ENCODE peak calls at places on chromosome 21, in eight cellular contexts. One of them, this sample, is unnamed.

GRCh38 chr21:29403922-29404538 is 105.3 kb downstream of the BACH1 start:
- DNase-seq in stomach: no peak
- DNase-seq in IMR-90: no peak
- DNase-seq in A549: peak
- DNase-seq in GM12878: no peak
- DNase-seq in transverse colon: no peak
- DNase-seq in right lobe of liver: peak
- DNase-seq in uterus: no peak
- DNase-seq in this sample: no peak

GRCh38 chr21:39180429-39181019 is 2.7 kb downstream of the PSMG1 start:
- DNase-seq in stomach: no peak
- DNase-seq in IMR-90: no peak
- DNase-seq in A549: peak
- DNase-seq in GM12878: no peak
- DNase-seq in transverse colon: no peak
- DNase-seq in right lobe of liver: no peak
- DNase-seq in uterus: no peak
- DNase-seq in this sample: no peak

GRCh38 chr21:42495765-42496119 is 282 bp downstream of the RSPH1 start:
- DNase-seq in stomach: no peak
- DNase-seq in IMR-90: peak
- DNase-seq in A549: no peak
- DNase-seq in GM12878: no peak
- DNase-seq in transverse colon: peak
- DNase-seq in right lobe of liver: no peak
- DNase-seq in uterus: no peak
- DNase-seq in this sample: no peak

GRCh38 chr21:42225042-42225441 is 6.1 kb downstream of the ABCG1 start:
- DNase-seq in stomach: no peak
- DNase-seq in IMR-90: no peak
- DNase-seq in A549: no peak
- DNase-seq in GM12878: no peak
- DNase-seq in transverse colon: no peak
- DNase-seq in right lobe of liver: no peak
- DNase-seq in uterus: no peak
- DNase-seq in this sample: no peak

GRCh38 chr21:38203229-38203628 is 53.6 kb upstream of the KCNJ15 start:
- DNase-seq in stomach: no peak
- DNase-seq in IMR-90: no peak
- DNase-seq in A549: no peak
- DNase-seq in GM12878: no peak
- DNase-seq in transverse colon: no peak
- DNase-seq in right lobe of liver: no peak
- DNase-seq in uterus: no peak
- DNase-seq in this sample: no peak

GRCh38 chr21:15986277-15986676 is 256.5 kb downstream of the USP25 start:
- DNase-seq in stomach: no peak
- DNase-seq in IMR-90: no peak
- DNase-seq in A549: no peak
- DNase-seq in GM12878: no peak
- DNase-seq in transverse colon: no peak
- DNase-seq in right lobe of liver: no peak
- DNase-seq in uterus: no peak
- DNase-seq in this sample: no peak

GRCh38 chr21:44012474-44013379 is 618 bp downstream of the TRAPPC10 start:
- DNase-seq in stomach: peak
- DNase-seq in IMR-90: peak
- DNase-seq in A549: peak
- DNase-seq in GM12878: peak
- DNase-seq in transverse colon: peak
- DNase-seq in right lobe of liver: peak
- DNase-seq in uterus: peak
- DNase-seq in this sample: no peak

GRCh38 chr21:38244885-38245869 is 11.6 kb upstream of the KCNJ15 start:
- DNase-seq in stomach: no peak
- DNase-seq in IMR-90: peak
- DNase-seq in A549: peak
- DNase-seq in GM12878: peak
- DNase-seq in transverse colon: no peak
- DNase-seq in right lobe of liver: no peak
- DNase-seq in uterus: no peak
- DNase-seq in this sample: no peak

GRCh38 chr21:45055861-45056260 is 18.5 kb upstream of the ADARB1 start:
- DNase-seq in stomach: no peak
- DNase-seq in IMR-90: peak
- DNase-seq in A549: no peak
- DNase-seq in GM12878: no peak
- DNase-seq in transverse colon: no peak
- DNase-seq in right lobe of liver: peak
- DNase-seq in uterus: no peak
- DNase-seq in this sample: no peak

GRCh38 chr21:15121097-15121654 is 56.4 kb upstream of the NRIP1 start:
- DNase-seq in stomach: no peak
- DNase-seq in IMR-90: no peak
- DNase-seq in A549: no peak
- DNase-seq in GM12878: no peak
- DNase-seq in transverse colon: no peak
- DNase-seq in right lobe of liver: no peak
- DNase-seq in uterus: no peak
- DNase-seq in this sample: no peak

GRCh38 chr21:46116189-46116845 is 18.4 kb downstream of the COL6A2 start:
- DNase-seq in stomach: no peak
- DNase-seq in IMR-90: no peak
- DNase-seq in A549: no peak
- DNase-seq in GM12878: no peak
- DNase-seq in transverse colon: no peak
- DNase-seq in right lobe of liver: peak
- DNase-seq in uterus: peak
- DNase-seq in this sample: peak

GRCh38 chr21:44653656-44654575 is 543 bp downstream of the KRTAP12-4 start:
- DNase-seq in stomach: no peak
- DNase-seq in IMR-90: no peak
- DNase-seq in A549: no peak
- DNase-seq in GM12878: no peak
- DNase-seq in transverse colon: no peak
- DNase-seq in right lobe of liver: no peak
- DNase-seq in uterus: no peak
- DNase-seq in this sample: no peak

GRCh38 chr21:30482130-30482529 is 2.0 kb upstream of the KRTAP19-1 start:
- DNase-seq in stomach: no peak
- DNase-seq in IMR-90: no peak
- DNase-seq in A549: no peak
- DNase-seq in GM12878: no peak
- DNase-seq in transverse colon: no peak
- DNase-seq in right lobe of liver: no peak
- DNase-seq in uterus: no peak
- DNase-seq in this sample: no peak

GRCh38 chr21:14677639-14678179 is 131.6 kb upstream of the SAMSN1 start:
- DNase-seq in stomach: no peak
- DNase-seq in IMR-90: no peak
- DNase-seq in A549: no peak
- DNase-seq in GM12878: no peak
- DNase-seq in transverse colon: no peak
- DNase-seq in right lobe of liver: no peak
- DNase-seq in uterus: no peak
- DNase-seq in this sample: no peak

GRCh38 chr21:46562964-46563607 is 41.8 kb downstream of the S100B start:
- DNase-seq in stomach: no peak
- DNase-seq in IMR-90: no peak
- DNase-seq in A549: no peak
- DNase-seq in GM12878: no peak
- DNase-seq in transverse colon: no peak
- DNase-seq in right lobe of liver: no peak
- DNase-seq in uterus: no peak
- DNase-seq in this sample: no peak

GRCh38 chr21:36135391-36136094 is 664 bp downstream of the CBR3 start:
- DNase-seq in stomach: peak
- DNase-seq in IMR-90: peak
- DNase-seq in A549: peak
- DNase-seq in GM12878: no peak
- DNase-seq in transverse colon: peak
- DNase-seq in right lobe of liver: peak
- DNase-seq in uterus: peak
- DNase-seq in this sample: peak
- TF ChIP-seq POLR2A in stomach: no peak
- TF ChIP-seq POLR2A in IMR-90: no peak
- TF ChIP-seq POLR2A in A549: no peak
- TF ChIP-seq POLR2A in GM12878: no peak
- TF ChIP-seq POLR2A in transverse colon: peak
- TF ChIP-seq POLR2A in right lobe of liver: no peak
- TF ChIP-seq POLR2A in uterus: no peak
- TF ChIP-seq POLR2A in this sample: no peak

DNA sequence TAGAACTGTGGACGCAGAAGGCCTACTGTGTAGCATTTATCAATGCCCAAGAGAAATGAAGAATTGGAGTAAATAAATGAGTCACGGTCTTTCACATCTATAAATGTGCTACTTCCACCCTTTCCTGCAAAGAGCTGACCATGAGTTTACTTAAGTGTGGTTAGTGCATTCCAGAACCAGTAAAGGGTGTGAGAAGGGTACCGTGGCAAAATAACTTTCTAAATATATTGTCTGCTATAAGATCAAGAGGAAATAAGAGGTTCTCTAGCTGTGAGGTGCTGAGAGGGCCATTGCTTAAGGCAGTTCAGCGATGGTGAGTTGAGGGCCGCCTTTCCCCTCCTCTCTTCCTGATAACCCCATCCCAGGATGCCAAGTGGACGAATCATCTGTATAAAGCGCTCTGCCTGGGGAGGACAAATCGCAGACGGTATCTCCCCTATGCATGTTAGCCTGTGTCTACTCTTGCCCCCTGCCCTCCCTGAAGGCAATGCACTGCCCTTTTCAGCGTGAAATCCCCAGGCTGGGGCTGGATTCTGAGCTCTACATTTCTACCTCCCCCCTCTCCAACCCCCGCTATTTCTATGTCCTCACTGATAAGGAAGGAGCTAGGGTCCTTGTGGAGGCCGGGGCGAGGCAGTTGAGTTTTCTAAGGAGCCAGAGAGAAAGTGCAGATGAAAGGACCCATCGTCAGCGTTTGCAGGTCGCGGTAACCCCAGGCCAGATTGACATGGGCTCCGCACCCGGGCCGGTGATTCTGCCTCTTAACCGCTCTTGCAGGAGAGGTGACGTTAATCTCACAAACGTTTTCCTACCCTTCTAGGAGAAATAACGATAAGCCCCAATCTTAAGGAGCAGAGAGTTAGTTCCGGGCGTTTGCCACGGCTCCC is 1.5 kb upstream of the NCAM2 start:
- DNase-seq in stomach: no peak
- DNase-seq in IMR-90: peak
- DNase-seq in A549: no peak
- DNase-seq in GM12878: no peak
- DNase-seq in transverse colon: no peak
- DNase-seq in right lobe of liver: no peak
- DNase-seq in uterus: no peak
- DNase-seq in this sample: no peak
- H3K4me3 ChIP-seq in stomach: peak
- H3K4me3 ChIP-seq in IMR-90: no peak
- H3K4me3 ChIP-seq in A549: no peak
- H3K4me3 ChIP-seq in GM12878: no peak
- H3K4me3 ChIP-seq in transverse colon: no peak
- H3K4me3 ChIP-seq in right lobe of liver: peak
- H3K4me3 ChIP-seq in uterus: peak
- H3K4me3 ChIP-seq in this sample: peak

DNA sequence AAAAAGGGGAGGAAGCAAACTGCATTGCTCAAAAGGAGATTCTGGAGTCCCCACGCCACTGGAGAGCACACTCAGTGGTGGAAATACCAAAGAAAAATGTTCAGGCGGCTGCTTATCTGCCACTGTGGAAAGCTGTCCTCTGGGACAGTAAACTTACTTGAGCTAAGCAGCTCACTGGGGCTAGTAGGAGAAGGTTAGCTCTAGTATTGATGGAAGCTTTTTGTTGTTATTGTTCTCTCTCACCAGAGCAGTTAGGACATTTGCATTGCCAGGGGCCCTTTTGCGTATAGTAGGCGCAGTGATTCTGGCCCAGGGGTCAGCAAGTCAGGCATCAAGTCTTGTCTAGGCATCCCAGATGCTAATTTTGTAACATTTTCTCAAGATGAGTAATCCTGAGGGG is 15.6 kb downstream of the BACE2 start:
- DNase-seq in stomach: no peak
- DNase-seq in IMR-90: no peak
- DNase-seq in A549: no peak
- DNase-seq in GM12878: no peak
- DNase-seq in transverse colon: no peak
- DNase-seq in right lobe of liver: no peak
- DNase-seq in uterus: no peak
- DNase-seq in this sample: no peak
- H3K27ac ChIP-seq in stomach: no peak
- H3K27ac ChIP-seq in IMR-90: no peak
- H3K27ac ChIP-seq in A549: no peak
- H3K27ac ChIP-seq in GM12878: no peak
- H3K27ac ChIP-seq in transverse colon: no peak
- H3K27ac ChIP-seq in right lobe of liver: no peak
- H3K27ac ChIP-seq in uterus: no peak
- H3K27ac ChIP-seq in this sample: no peak

GRCh38 chr21:33559813-33560212 is 17.0 kb downstream of the SON start:
- DNase-seq in stomach: no peak
- DNase-seq in IMR-90: no peak
- DNase-seq in A549: no peak
- DNase-seq in GM12878: no peak
- DNase-seq in transverse colon: no peak
- DNase-seq in right lobe of liver: no peak
- DNase-seq in uterus: no peak
- DNase-seq in this sample: no peak

GRCh38 chr21:33562389-33562788 is 19.6 kb downstream of the SON start:
- DNase-seq in stomach: no peak
- DNase-seq in IMR-90: no peak
- DNase-seq in A549: no peak
- DNase-seq in GM12878: no peak
- DNase-seq in transverse colon: no peak
- DNase-seq in right lobe of liver: no peak
- DNase-seq in uterus: no peak
- DNase-seq in this sample: no peak

GRCh38 chr21:33558777-33559421 is 16.1 kb downstream of the SON start:
- DNase-seq in stomach: no peak
- DNase-seq in IMR-90: peak
- DNase-seq in A549: no peak
- DNase-seq in GM12878: no peak
- DNase-seq in transverse colon: no peak
- DNase-seq in right lobe of liver: no peak
- DNase-seq in uterus: no peak
- DNase-seq in this sample: no peak

GRCh38 chr21:33560965-33561364 is 18.1 kb downstream of the SON start:
- DNase-seq in stomach: no peak
- DNase-seq in IMR-90: no peak
- DNase-seq in A549: no peak
- DNase-seq in GM12878: no peak
- DNase-seq in transverse colon: no peak
- DNase-seq in right lobe of liver: no peak
- DNase-seq in uterus: no peak
- DNase-seq in this sample: no peak

DNA sequence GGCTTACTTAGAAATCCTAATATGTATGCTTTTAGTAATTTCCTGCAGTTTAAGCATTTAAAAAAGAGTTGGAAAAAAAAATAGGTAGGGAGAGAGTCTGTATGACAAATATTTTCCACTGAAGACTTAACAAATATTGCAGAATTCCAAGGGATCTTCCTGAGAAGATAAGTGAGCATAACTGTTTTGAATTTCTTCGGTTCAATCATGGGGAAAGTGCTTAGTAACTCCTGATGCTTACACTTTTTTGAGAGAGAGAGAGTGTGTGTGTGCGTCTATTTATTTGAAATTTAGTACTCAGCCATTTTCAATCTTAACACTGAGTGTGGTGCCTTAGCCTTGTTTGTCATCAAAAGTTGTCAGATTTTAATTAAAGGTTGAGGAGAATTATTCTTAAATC is 18.5 kb downstream of the SON start:
- DNase-seq in stomach: no peak
- DNase-seq in IMR-90: no peak
- DNase-seq in A549: no peak
- DNase-seq in GM12878: no peak
- DNase-seq in transverse colon: no peak
- DNase-seq in right lobe of liver: no peak
- DNase-seq in uterus: no peak
- DNase-seq in this sample: no peak
- TF ChIP-seq POLR2A in stomach: no peak
- TF ChIP-seq POLR2A in IMR-90: no peak
- TF ChIP-seq POLR2A in A549: no peak
- TF ChIP-seq POLR2A in GM12878: no peak
- TF ChIP-seq POLR2A in transverse colon: no peak
- TF ChIP-seq POLR2A in right lobe of liver: no peak
- TF ChIP-seq POLR2A in uterus: no peak
- TF ChIP-seq POLR2A in this sample: no peak

This sample was measured in breast epithelium.